ENCODE peak calls at places on chromosomes 16 and 17, in nine cellular contexts. One of them, this sample, is unnamed.

GRCh38 chr16:65524997-65525396 is 403.1 kb upstream of the CDH11 start:
- DNase-seq in stimulated activated CD8-positive, alpha-beta memory T cell treated with anti-CD3 and anti-CD28 coated beads, Interleukin-7, amount 100 ng/mL, for 24 hours: no peak
- DNase-seq in T-helper 1 cell: no peak
- DNase-seq in EH: peak
- DNase-seq in HuH-7: no peak
- DNase-seq in HCEC 1CT: peak
- DNase-seq in NCI-H1436 treated with DMSO at 0.1 percent for 48 hours: no peak
- DNase-seq in HFFc6: no peak
- DNase-seq in putamen: no peak
- DNase-seq in this sample: peak

GRCh38 chr17:66378296-66378695 is 75.9 kb downstream of the PRKCA start:
- DNase-seq in stimulated activated CD8-positive, alpha-beta memory T cell treated with anti-CD3 and anti-CD28 coated beads, Interleukin-7, amount 100 ng/mL, for 24 hours: no peak
- DNase-seq in T-helper 1 cell: no peak
- DNase-seq in EH: peak
- DNase-seq in HuH-7: no peak
- DNase-seq in HCEC 1CT: no peak
- DNase-seq in NCI-H1436 treated with DMSO at 0.1 percent for 48 hours: no peak
- DNase-seq in HFFc6: no peak
- DNase-seq in putamen: no peak
- DNase-seq in this sample: peak

GRCh38 chr17:59361386-59361785 is 29.9 kb downstream of the YPEL2 start:
- DNase-seq in stimulated activated CD8-positive, alpha-beta memory T cell treated with anti-CD3 and anti-CD28 coated beads, Interleukin-7, amount 100 ng/mL, for 24 hours: no peak
- DNase-seq in T-helper 1 cell: no peak
- DNase-seq in EH: peak
- DNase-seq in HuH-7: no peak
- DNase-seq in HCEC 1CT: peak
- DNase-seq in NCI-H1436 treated with DMSO at 0.1 percent for 48 hours: no peak
- DNase-seq in HFFc6: peak
- DNase-seq in putamen: no peak
- DNase-seq in this sample: peak

GRCh38 chr16:89330177-89330856 is 112.8 kb downstream of the ZNF778 start:
- DNase-seq in stimulated activated CD8-positive, alpha-beta memory T cell treated with anti-CD3 and anti-CD28 coated beads, Interleukin-7, amount 100 ng/mL, for 24 hours: no peak
- DNase-seq in T-helper 1 cell: peak
- DNase-seq in EH: peak
- DNase-seq in HuH-7: peak
- DNase-seq in HCEC 1CT: no peak
- DNase-seq in NCI-H1436 treated with DMSO at 0.1 percent for 48 hours: no peak
- DNase-seq in HFFc6: no peak
- DNase-seq in putamen: no peak
- DNase-seq in this sample: peak

GRCh38 chr17:16954541-16954940 is 17.4 kb downstream of the TNFRSF13B start:
- DNase-seq in stimulated activated CD8-positive, alpha-beta memory T cell treated with anti-CD3 and anti-CD28 coated beads, Interleukin-7, amount 100 ng/mL, for 24 hours: no peak
- DNase-seq in T-helper 1 cell: no peak
- DNase-seq in EH: no peak
- DNase-seq in HuH-7: no peak
- DNase-seq in HCEC 1CT: no peak
- DNase-seq in NCI-H1436 treated with DMSO at 0.1 percent for 48 hours: no peak
- DNase-seq in HFFc6: no peak
- DNase-seq in putamen: no peak
- DNase-seq in this sample: no peak

GRCh38 chr17:50834786-50835562 is 412 bp upstream of the WFIKKN2 start:
- DNase-seq in stimulated activated CD8-positive, alpha-beta memory T cell treated with anti-CD3 and anti-CD28 coated beads, Interleukin-7, amount 100 ng/mL, for 24 hours: no peak
- DNase-seq in T-helper 1 cell: no peak
- DNase-seq in EH: peak
- DNase-seq in HuH-7: no peak
- DNase-seq in HCEC 1CT: peak
- DNase-seq in NCI-H1436 treated with DMSO at 0.1 percent for 48 hours: no peak
- DNase-seq in HFFc6: no peak
- DNase-seq in putamen: no peak
- DNase-seq in this sample: peak

GRCh38 chr17:49359990-49360795 is 1.9 kb downstream of the ZNF652 start:
- DNase-seq in stimulated activated CD8-positive, alpha-beta memory T cell treated with anti-CD3 and anti-CD28 coated beads, Interleukin-7, amount 100 ng/mL, for 24 hours: no peak
- DNase-seq in T-helper 1 cell: no peak
- DNase-seq in EH: peak
- DNase-seq in HuH-7: peak
- DNase-seq in HCEC 1CT: no peak
- DNase-seq in NCI-H1436 treated with DMSO at 0.1 percent for 48 hours: no peak
- DNase-seq in HFFc6: no peak
- DNase-seq in putamen: no peak
- DNase-seq in this sample: no peak

GRCh38 chr16:3771513-3771912 is 54.2 kb upstream of the TRAP1 start:
- DNase-seq in stimulated activated CD8-positive, alpha-beta memory T cell treated with anti-CD3 and anti-CD28 coated beads, Interleukin-7, amount 100 ng/mL, for 24 hours: no peak
- DNase-seq in T-helper 1 cell: no peak
- DNase-seq in EH: peak
- DNase-seq in HuH-7: no peak
- DNase-seq in HCEC 1CT: no peak
- DNase-seq in NCI-H1436 treated with DMSO at 0.1 percent for 48 hours: no peak
- DNase-seq in HFFc6: peak
- DNase-seq in putamen: no peak
- DNase-seq in this sample: no peak

GRCh38 chr16:3180445-3180878 is 7.5 kb upstream of the OR1F1 start:
- DNase-seq in stimulated activated CD8-positive, alpha-beta memory T cell treated with anti-CD3 and anti-CD28 coated beads, Interleukin-7, amount 100 ng/mL, for 24 hours: no peak
- DNase-seq in T-helper 1 cell: no peak
- DNase-seq in EH: no peak
- DNase-seq in HuH-7: no peak
- DNase-seq in HCEC 1CT: peak
- DNase-seq in NCI-H1436 treated with DMSO at 0.1 percent for 48 hours: no peak
- DNase-seq in HFFc6: peak
- DNase-seq in putamen: no peak
- DNase-seq in this sample: no peak

GRCh38 chr17:41869426-41869825 is 4.2 kb upstream of the KLHL11 start:
- DNase-seq in stimulated activated CD8-positive, alpha-beta memory T cell treated with anti-CD3 and anti-CD28 coated beads, Interleukin-7, amount 100 ng/mL, for 24 hours: no peak
- DNase-seq in T-helper 1 cell: no peak
- DNase-seq in EH: no peak
- DNase-seq in HuH-7: no peak
- DNase-seq in HCEC 1CT: no peak
- DNase-seq in NCI-H1436 treated with DMSO at 0.1 percent for 48 hours: no peak
- DNase-seq in HFFc6: no peak
- DNase-seq in putamen: no peak
- DNase-seq in this sample: no peak

GRCh38 chr16:18942069-18942468 is 15.9 kb upstream of the SMG1 start:
- DNase-seq in stimulated activated CD8-positive, alpha-beta memory T cell treated with anti-CD3 and anti-CD28 coated beads, Interleukin-7, amount 100 ng/mL, for 24 hours: no peak
- DNase-seq in T-helper 1 cell: no peak
- DNase-seq in EH: no peak
- DNase-seq in HuH-7: no peak
- DNase-seq in HCEC 1CT: no peak
- DNase-seq in NCI-H1436 treated with DMSO at 0.1 percent for 48 hours: no peak
- DNase-seq in HFFc6: no peak
- DNase-seq in putamen: no peak
- DNase-seq in this sample: no peak

GRCh38 chr16:23573822-23574221 is 16.3 kb downstream of the UBFD1 start:
- DNase-seq in stimulated activated CD8-positive, alpha-beta memory T cell treated with anti-CD3 and anti-CD28 coated beads, Interleukin-7, amount 100 ng/mL, for 24 hours: no peak
- DNase-seq in T-helper 1 cell: no peak
- DNase-seq in EH: no peak
- DNase-seq in HuH-7: no peak
- DNase-seq in HCEC 1CT: no peak
- DNase-seq in NCI-H1436 treated with DMSO at 0.1 percent for 48 hours: no peak
- DNase-seq in HFFc6: no peak
- DNase-seq in putamen: no peak
- DNase-seq in this sample: no peak

GRCh38 chr17:14753383-14753782 is 452.5 kb downstream of the HS3ST3B1 start:
- DNase-seq in stimulated activated CD8-positive, alpha-beta memory T cell treated with anti-CD3 and anti-CD28 coated beads, Interleukin-7, amount 100 ng/mL, for 24 hours: no peak
- DNase-seq in T-helper 1 cell: no peak
- DNase-seq in EH: no peak
- DNase-seq in HuH-7: no peak
- DNase-seq in HCEC 1CT: no peak
- DNase-seq in NCI-H1436 treated with DMSO at 0.1 percent for 48 hours: no peak
- DNase-seq in HFFc6: no peak
- DNase-seq in putamen: no peak
- DNase-seq in this sample: no peak

GRCh38 chr17:49715221-49715620 is 7.5 kb upstream of the SLC35B1 start:
- DNase-seq in stimulated activated CD8-positive, alpha-beta memory T cell treated with anti-CD3 and anti-CD28 coated beads, Interleukin-7, amount 100 ng/mL, for 24 hours: no peak
- DNase-seq in T-helper 1 cell: no peak
- DNase-seq in EH: no peak
- DNase-seq in HuH-7: no peak
- DNase-seq in HCEC 1CT: no peak
- DNase-seq in NCI-H1436 treated with DMSO at 0.1 percent for 48 hours: no peak
- DNase-seq in HFFc6: no peak
- DNase-seq in putamen: no peak
- DNase-seq in this sample: no peak

GRCh38 chr16:57470683-57471082 is 8.2 kb downstream of the POLR2C start:
- DNase-seq in stimulated activated CD8-positive, alpha-beta memory T cell treated with anti-CD3 and anti-CD28 coated beads, Interleukin-7, amount 100 ng/mL, for 24 hours: no peak
- DNase-seq in T-helper 1 cell: no peak
- DNase-seq in EH: no peak
- DNase-seq in HuH-7: no peak
- DNase-seq in HCEC 1CT: no peak
- DNase-seq in NCI-H1436 treated with DMSO at 0.1 percent for 48 hours: no peak
- DNase-seq in HFFc6: no peak
- DNase-seq in putamen: no peak
- DNase-seq in this sample: no peak

GRCh38 chr16:80004113-80004512 is 403.6 kb upstream of the MAF start:
- DNase-seq in stimulated activated CD8-positive, alpha-beta memory T cell treated with anti-CD3 and anti-CD28 coated beads, Interleukin-7, amount 100 ng/mL, for 24 hours: no peak
- DNase-seq in T-helper 1 cell: no peak
- DNase-seq in EH: no peak
- DNase-seq in HuH-7: no peak
- DNase-seq in HCEC 1CT: no peak
- DNase-seq in NCI-H1436 treated with DMSO at 0.1 percent for 48 hours: no peak
- DNase-seq in HFFc6: no peak
- DNase-seq in putamen: no peak
- DNase-seq in this sample: no peak

GRCh38 chr17:81090361-81091133 is 55.6 kb downstream of the BAIAP2 start:
- DNase-seq in stimulated activated CD8-positive, alpha-beta memory T cell treated with anti-CD3 and anti-CD28 coated beads, Interleukin-7, amount 100 ng/mL, for 24 hours: no peak
- DNase-seq in T-helper 1 cell: no peak
- DNase-seq in EH: peak
- DNase-seq in HuH-7: peak
- DNase-seq in HCEC 1CT: no peak
- DNase-seq in NCI-H1436 treated with DMSO at 0.1 percent for 48 hours: no peak
- DNase-seq in HFFc6: no peak
- DNase-seq in putamen: no peak
- DNase-seq in this sample: no peak

GRCh38 chr16:86384263-86384649 is 126.1 kb upstream of the FOXF1 start:
- DNase-seq in stimulated activated CD8-positive, alpha-beta memory T cell treated with anti-CD3 and anti-CD28 coated beads, Interleukin-7, amount 100 ng/mL, for 24 hours: no peak
- DNase-seq in T-helper 1 cell: no peak
- DNase-seq in EH: no peak
- DNase-seq in HuH-7: no peak
- DNase-seq in HCEC 1CT: no peak
- DNase-seq in NCI-H1436 treated with DMSO at 0.1 percent for 48 hours: no peak
- DNase-seq in HFFc6: no peak
- DNase-seq in putamen: no peak
- DNase-seq in this sample: no peak

GRCh38 chr17:47735536-47736011 is 2.5 kb downstream of the TBX21 start:
- DNase-seq in stimulated activated CD8-positive, alpha-beta memory T cell treated with anti-CD3 and anti-CD28 coated beads, Interleukin-7, amount 100 ng/mL, for 24 hours: no peak
- DNase-seq in T-helper 1 cell: no peak
- DNase-seq in EH: no peak
- DNase-seq in HuH-7: no peak
- DNase-seq in HCEC 1CT: no peak
- DNase-seq in NCI-H1436 treated with DMSO at 0.1 percent for 48 hours: no peak
- DNase-seq in HFFc6: no peak
- DNase-seq in putamen: no peak
- DNase-seq in this sample: no peak

GRCh38 chr17:69722518-69722917 is 308.0 kb downstream of the MAP2K6 start:
- DNase-seq in stimulated activated CD8-positive, alpha-beta memory T cell treated with anti-CD3 and anti-CD28 coated beads, Interleukin-7, amount 100 ng/mL, for 24 hours: no peak
- DNase-seq in T-helper 1 cell: no peak
- DNase-seq in EH: no peak
- DNase-seq in HuH-7: no peak
- DNase-seq in HCEC 1CT: peak
- DNase-seq in NCI-H1436 treated with DMSO at 0.1 percent for 48 hours: no peak
- DNase-seq in HFFc6: no peak
- DNase-seq in putamen: no peak
- DNase-seq in this sample: no peak

GRCh38 chr17:45241315-45242011 is 19.8 kb downstream of the FMNL1 start:
- DNase-seq in stimulated activated CD8-positive, alpha-beta memory T cell treated with anti-CD3 and anti-CD28 coated beads, Interleukin-7, amount 100 ng/mL, for 24 hours: no peak
- DNase-seq in T-helper 1 cell: no peak
- DNase-seq in EH: no peak
- DNase-seq in HuH-7: no peak
- DNase-seq in HCEC 1CT: no peak
- DNase-seq in NCI-H1436 treated with DMSO at 0.1 percent for 48 hours: peak
- DNase-seq in HFFc6: no peak
- DNase-seq in putamen: peak
- DNase-seq in this sample: no peak

GRCh38 chr17:71921726-71922320 is 199.0 kb upstream of the SOX9 start:
- DNase-seq in stimulated activated CD8-positive, alpha-beta memory T cell treated with anti-CD3 and anti-CD28 coated beads, Interleukin-7, amount 100 ng/mL, for 24 hours: no peak
- DNase-seq in T-helper 1 cell: no peak
- DNase-seq in EH: peak
- DNase-seq in HuH-7: no peak
- DNase-seq in HCEC 1CT: no peak
- DNase-seq in NCI-H1436 treated with DMSO at 0.1 percent for 48 hours: no peak
- DNase-seq in HFFc6: no peak
- DNase-seq in putamen: no peak
- DNase-seq in this sample: no peak

GRCh38 chr16:57747496-57747895 is 11.9 kb downstream of the KATNB1 start:
- DNase-seq in stimulated activated CD8-positive, alpha-beta memory T cell treated with anti-CD3 and anti-CD28 coated beads, Interleukin-7, amount 100 ng/mL, for 24 hours: no peak
- DNase-seq in T-helper 1 cell: no peak
- DNase-seq in EH: no peak
- DNase-seq in HuH-7: no peak
- DNase-seq in HCEC 1CT: no peak
- DNase-seq in NCI-H1436 treated with DMSO at 0.1 percent for 48 hours: no peak
- DNase-seq in HFFc6: no peak
- DNase-seq in putamen: no peak
- DNase-seq in this sample: no peak

GRCh38 chr17:789160-789840 is 7.1 kb downstream of the MRM3 start:
- DNase-seq in stimulated activated CD8-positive, alpha-beta memory T cell treated with anti-CD3 and anti-CD28 coated beads, Interleukin-7, amount 100 ng/mL, for 24 hours: no peak
- DNase-seq in T-helper 1 cell: no peak
- DNase-seq in EH: no peak
- DNase-seq in HuH-7: no peak
- DNase-seq in HCEC 1CT: no peak
- DNase-seq in NCI-H1436 treated with DMSO at 0.1 percent for 48 hours: no peak
- DNase-seq in HFFc6: no peak
- DNase-seq in putamen: no peak
- DNase-seq in this sample: peak

GRCh38 chr16:89602273-89602951 is 11.0 kb upstream of the DPEP1 start:
- DNase-seq in stimulated activated CD8-positive, alpha-beta memory T cell treated with anti-CD3 and anti-CD28 coated beads, Interleukin-7, amount 100 ng/mL, for 24 hours: peak
- DNase-seq in T-helper 1 cell: no peak
- DNase-seq in EH: peak
- DNase-seq in HuH-7: no peak
- DNase-seq in HCEC 1CT: peak
- DNase-seq in NCI-H1436 treated with DMSO at 0.1 percent for 48 hours: no peak
- DNase-seq in HFFc6: peak
- DNase-seq in putamen: peak
- DNase-seq in this sample: peak

GRCh38 chr17:4833941-4834501 is 881 bp downstream of the MINK1 start:
- DNase-seq in stimulated activated CD8-positive, alpha-beta memory T cell treated with anti-CD3 and anti-CD28 coated beads, Interleukin-7, amount 100 ng/mL, for 24 hours: no peak
- DNase-seq in T-helper 1 cell: no peak
- DNase-seq in EH: peak
- DNase-seq in HuH-7: peak
- DNase-seq in HCEC 1CT: peak
- DNase-seq in NCI-H1436 treated with DMSO at 0.1 percent for 48 hours: no peak
- DNase-seq in HFFc6: peak
- DNase-seq in putamen: no peak
- DNase-seq in this sample: peak

GRCh38 chr17:73800893-73801292 is 156.6 kb upstream of the SDK2 start:
- DNase-seq in stimulated activated CD8-positive, alpha-beta memory T cell treated with anti-CD3 and anti-CD28 coated beads, Interleukin-7, amount 100 ng/mL, for 24 hours: no peak
- DNase-seq in T-helper 1 cell: no peak
- DNase-seq in EH: no peak
- DNase-seq in HuH-7: no peak
- DNase-seq in HCEC 1CT: no peak
- DNase-seq in NCI-H1436 treated with DMSO at 0.1 percent for 48 hours: peak
- DNase-seq in HFFc6: no peak
- DNase-seq in putamen: no peak
- DNase-seq in this sample: no peak

GRCh38 chr17:78173025-78173715 is 4.8 kb downstream of the SYNGR2 start:
- DNase-seq in stimulated activated CD8-positive, alpha-beta memory T cell treated with anti-CD3 and anti-CD28 coated beads, Interleukin-7, amount 100 ng/mL, for 24 hours: no peak
- DNase-seq in T-helper 1 cell: no peak
- DNase-seq in EH: no peak
- DNase-seq in HuH-7: no peak
- DNase-seq in HCEC 1CT: no peak
- DNase-seq in NCI-H1436 treated with DMSO at 0.1 percent for 48 hours: no peak
- DNase-seq in HFFc6: no peak
- DNase-seq in putamen: no peak
- DNase-seq in this sample: no peak

This sample was measured in IMR-90.